ENCODE peak calls at places on chromosomes 11 and 22, in six cellular contexts. Q is left colon; W is DND-41; S is activated T-cell treated with anti-CD3 and anti-CD28 coated beads, Interleukin-2, amount 50 U/mL, for 4 hours; O is activated naive CD8-positive, alpha-beta T cell treated with anti-CD3 and anti-CD28 coated beads, Interleukin-2, amount 50 U/mL, for 24 hours; R is natural killer cell. A is an unnamed sample.

GRCh38 chr11:91164452-91164822 is 941.6 kb upstream of the CHORDC1 start:
- ATAC-seq in W (no peak), O (no peak), Q (no peak), R (no peak), S (no peak), A (no peak)

GRCh38 chr22:38950527-38951111 is 6.8 kb upstream of the APOBEC3A start:
- ATAC-seq in R (no peak), W (no peak), O (no peak), Q (no peak), S (no peak), A (no peak)

GRCh38 chr22:33819743-33820142 is 100.5 kb downstream of the LARGE1 start:
- ATAC-seq in O (no peak), Q (peak), W (no peak), S (no peak), R (no peak), A (no peak)

GRCh38 chr11:76124905-76125566 is 81.3 kb downstream of the WNT11 start:
- ATAC-seq in S (no peak), Q (no peak), O (no peak), R (no peak), W (no peak), A (no peak)

GRCh38 chr11:92070026-92070889 is 154.4 kb upstream of the FAT3 start:
- ATAC-seq in Q (no peak), W (no peak), O (no peak), S (no peak), R (no peak), A (no peak)

GRCh38 chr11:24226606-24227005 is 270.2 kb upstream of the LUZP2 start:
- ATAC-seq in Q (no peak), W (no peak), O (no peak), R (no peak), S (no peak), A (no peak)

GRCh38 chr11:111748035-111748804 is 18.0 kb downstream of the PPP2R1B start:
- ATAC-seq in R (no peak), Q (peak), S (no peak), W (no peak), O (no peak), A (no peak)

GRCh38 chr11:101264303-101264702 is 134.7 kb upstream of the PGR start:
- ATAC-seq in Q (peak), S (no peak), R (no peak), O (no peak), W (no peak), A (no peak)

GRCh38 chr22:47697861-47698260 is 935.4 kb downstream of the TBC1D22A start:
- ATAC-seq in O (no peak), S (no peak), Q (no peak), R (no peak), W (no peak), A (no peak)

GRCh38 chr11:114622858-114623257 is 27.3 kb upstream of the NXPE4 start:
- ATAC-seq in R (no peak), W (no peak), Q (peak), O (no peak), S (no peak), A (no peak)

GRCh38 chr11:70230151-70230839 is 27.2 kb downstream of the FADD start:
- ATAC-seq in S (no peak), R (no peak), O (no peak), Q (no peak), W (no peak), A (no peak)

GRCh38 chr22:33194529-33194928 is 136.3 kb upstream of the SYN3 start:
- ATAC-seq in Q (no peak), W (no peak), R (no peak), O (no peak), S (no peak), A (no peak)

GRCh38 chr11:12707500-12707880 is 33.3 kb downstream of the TEAD1 start:
- ATAC-seq in S (no peak), W (no peak), R (no peak), Q (peak), O (no peak), A (no peak)

GRCh38 chr22:41286639-41287091 is 678 bp upstream of the RANGAP1 start:
- ATAC-seq in R (peak), Q (peak), S (peak), O (no peak), W (peak), A (peak)

GRCh38 chr11:129589190-129589589 is 213.5 kb downstream of the BARX2 start:
- ATAC-seq in W (no peak), R (no peak), Q (no peak), S (no peak), O (no peak), A (no peak)

GRCh38 chr11:106160494-106160893 is 83.0 kb downstream of the AASDHPPT start:
- ATAC-seq in S (no peak), W (peak), Q (no peak), R (no peak), O (no peak), A (no peak)

GRCh38 chr22:37633082-37633692 is 6.3 kb upstream of the SH3BP1 start:
- ATAC-seq in S (peak), Q (no peak), O (peak), W (no peak), R (peak), A (peak)

GRCh38 chr22:31951201-31952093 is 7.1 kb downstream of the YWHAH start:
- ATAC-seq in W (no peak), R (peak), Q (peak), O (peak), S (peak), A (peak)

GRCh38 chr11:4050137-4050536 is 44.5 kb upstream of the RRM1 start:
- ATAC-seq in R (no peak), W (no peak), S (no peak), O (no peak), Q (no peak), A (no peak)

A was measured in activated T-helper 17 cell treated with anti-CD3 and anti-CD28 coated beads, Interleukin-2, amount 50 U/mL, for 72 hours.